ENCODE peak calls at places on chromosomes 1 and 21, in eight cellular contexts. One of them, this sample, is unnamed.

GRCh38 chr1:221824025-221824424 is 82.1 kb upstream of the DUSP10 start:
- DNase-seq in pancreas: no peak
- DNase-seq in neural progenitor cell: no peak
- DNase-seq in colonic mucosa: no peak
- DNase-seq in testis: no peak
- DNase-seq in GM13976: no peak
- DNase-seq in psoas muscle: no peak
- DNase-seq in choroid plexus epithelial cell: peak
- DNase-seq in this sample: no peak

GRCh38 chr1:22250724-22251123 is 107.8 kb upstream of the WNT4 start:
- DNase-seq in pancreas: no peak
- DNase-seq in neural progenitor cell: no peak
- DNase-seq in colonic mucosa: no peak
- DNase-seq in testis: no peak
- DNase-seq in GM13976: no peak
- DNase-seq in psoas muscle: no peak
- DNase-seq in choroid plexus epithelial cell: no peak
- DNase-seq in this sample: no peak

GRCh38 chr1:39671793-39672550 is at the start of gene NT5C1A:
- DNase-seq in pancreas: peak
- DNase-seq in neural progenitor cell: peak
- DNase-seq in colonic mucosa: no peak
- DNase-seq in testis: peak
- DNase-seq in GM13976: peak
- DNase-seq in psoas muscle: peak
- DNase-seq in choroid plexus epithelial cell: no peak
- DNase-seq in this sample: peak

GRCh38 chr1:50271968-50272578 is 151.2 kb downstream of the DMRTA2 start:
- DNase-seq in pancreas: peak
- DNase-seq in neural progenitor cell: peak
- DNase-seq in colonic mucosa: peak
- DNase-seq in testis: peak
- DNase-seq in GM13976: peak
- DNase-seq in psoas muscle: peak
- DNase-seq in choroid plexus epithelial cell: no peak
- DNase-seq in this sample: peak

GRCh38 chr1:184753608-184754478 is 815 bp downstream of the EDEM3 start:
- DNase-seq in pancreas: peak
- DNase-seq in neural progenitor cell: peak
- DNase-seq in colonic mucosa: peak
- DNase-seq in testis: peak
- DNase-seq in GM13976: peak
- DNase-seq in psoas muscle: peak
- DNase-seq in choroid plexus epithelial cell: peak
- DNase-seq in this sample: peak

GRCh38 chr1:12521096-12521495 is 96.9 kb downstream of the DHRS3 start:
- DNase-seq in pancreas: no peak
- DNase-seq in neural progenitor cell: no peak
- DNase-seq in colonic mucosa: no peak
- DNase-seq in testis: no peak
- DNase-seq in GM13976: no peak
- DNase-seq in psoas muscle: no peak
- DNase-seq in choroid plexus epithelial cell: no peak
- DNase-seq in this sample: no peak

GRCh38 chr1:97796716-97797115 is 124.1 kb downstream of the DPYD start:
- DNase-seq in pancreas: no peak
- DNase-seq in neural progenitor cell: no peak
- DNase-seq in colonic mucosa: no peak
- DNase-seq in testis: no peak
- DNase-seq in GM13976: no peak
- DNase-seq in psoas muscle: no peak
- DNase-seq in choroid plexus epithelial cell: peak
- DNase-seq in this sample: no peak

GRCh38 chr1:201266276-201266675 is 17.0 kb upstream of the PKP1 start:
- DNase-seq in pancreas: no peak
- DNase-seq in neural progenitor cell: no peak
- DNase-seq in colonic mucosa: no peak
- DNase-seq in testis: no peak
- DNase-seq in GM13976: no peak
- DNase-seq in psoas muscle: no peak
- DNase-seq in choroid plexus epithelial cell: no peak
- DNase-seq in this sample: no peak

GRCh38 chr1:185435696-185436379 is 118.8 kb upstream of the IVNS1ABP start:
- DNase-seq in pancreas: no peak
- DNase-seq in neural progenitor cell: no peak
- DNase-seq in colonic mucosa: no peak
- DNase-seq in testis: no peak
- DNase-seq in GM13976: no peak
- DNase-seq in psoas muscle: no peak
- DNase-seq in choroid plexus epithelial cell: no peak
- DNase-seq in this sample: no peak

GRCh38 chr1:210695041-210695440 is 366.3 kb downstream of the HHAT start:
- DNase-seq in pancreas: no peak
- DNase-seq in neural progenitor cell: no peak
- DNase-seq in colonic mucosa: no peak
- DNase-seq in testis: no peak
- DNase-seq in GM13976: no peak
- DNase-seq in psoas muscle: no peak
- DNase-seq in choroid plexus epithelial cell: no peak
- DNase-seq in this sample: no peak

GRCh38 chr21:19321688-19322087 is 918.1 kb upstream of the TMPRSS15 start:
- DNase-seq in pancreas: no peak
- DNase-seq in neural progenitor cell: no peak
- DNase-seq in colonic mucosa: no peak
- DNase-seq in testis: no peak
- DNase-seq in GM13976: no peak
- DNase-seq in psoas muscle: no peak
- DNase-seq in choroid plexus epithelial cell: peak
- DNase-seq in this sample: no peak

GRCh38 chr1:228016653-228017355 is 10.0 kb downstream of the WNT3A start:
- DNase-seq in pancreas: no peak
- DNase-seq in neural progenitor cell: no peak
- DNase-seq in colonic mucosa: no peak
- DNase-seq in testis: no peak
- DNase-seq in GM13976: peak
- DNase-seq in psoas muscle: no peak
- DNase-seq in choroid plexus epithelial cell: no peak
- DNase-seq in this sample: peak

GRCh38 chr21:33031562-33031961 is 5.8 kb downstream of the OLIG2 start:
- DNase-seq in pancreas: no peak
- DNase-seq in neural progenitor cell: no peak
- DNase-seq in colonic mucosa: no peak
- DNase-seq in testis: no peak
- DNase-seq in GM13976: no peak
- DNase-seq in psoas muscle: no peak
- DNase-seq in choroid plexus epithelial cell: no peak
- DNase-seq in this sample: no peak

GRCh38 chr1:12153181-12153785 is 13.5 kb upstream of the TNFRSF1B start:
- DNase-seq in pancreas: no peak
- DNase-seq in neural progenitor cell: no peak
- DNase-seq in colonic mucosa: peak
- DNase-seq in testis: peak
- DNase-seq in GM13976: peak
- DNase-seq in psoas muscle: peak
- DNase-seq in choroid plexus epithelial cell: peak
- DNase-seq in this sample: peak

GRCh38 chr1:40184193-40184592 is 23.0 kb downstream of the RLF start:
- DNase-seq in pancreas: no peak
- DNase-seq in neural progenitor cell: no peak
- DNase-seq in colonic mucosa: no peak
- DNase-seq in testis: no peak
- DNase-seq in GM13976: no peak
- DNase-seq in psoas muscle: no peak
- DNase-seq in choroid plexus epithelial cell: no peak
- DNase-seq in this sample: no peak

GRCh38 chr1:13799502-13800283 is 99.7 kb downstream of the PRDM2 start:
- DNase-seq in pancreas: no peak
- DNase-seq in neural progenitor cell: no peak
- DNase-seq in colonic mucosa: no peak
- DNase-seq in testis: no peak
- DNase-seq in GM13976: no peak
- DNase-seq in psoas muscle: no peak
- DNase-seq in choroid plexus epithelial cell: no peak
- DNase-seq in this sample: no peak

GRCh38 chr1:23010734-23011449 is 4.8 kb downstream of the TEX46 start:
- DNase-seq in pancreas: no peak
- DNase-seq in neural progenitor cell: no peak
- DNase-seq in colonic mucosa: no peak
- DNase-seq in testis: no peak
- DNase-seq in GM13976: no peak
- DNase-seq in psoas muscle: no peak
- DNase-seq in choroid plexus epithelial cell: peak
- DNase-seq in this sample: no peak

GRCh38 chr1:32743380-32744062 is 41.0 kb upstream of the SYNC start:
- DNase-seq in pancreas: no peak
- DNase-seq in neural progenitor cell: no peak
- DNase-seq in colonic mucosa: no peak
- DNase-seq in testis: no peak
- DNase-seq in GM13976: no peak
- DNase-seq in psoas muscle: no peak
- DNase-seq in choroid plexus epithelial cell: no peak
- DNase-seq in this sample: no peak

GRCh38 chr1:244761279-244761678 is 74.2 kb upstream of the COX20 start:
- DNase-seq in pancreas: no peak
- DNase-seq in neural progenitor cell: no peak
- DNase-seq in colonic mucosa: no peak
- DNase-seq in testis: no peak
- DNase-seq in GM13976: no peak
- DNase-seq in psoas muscle: no peak
- DNase-seq in choroid plexus epithelial cell: no peak
- DNase-seq in this sample: no peak

GRCh38 chr1:154276797-154277196 is 4.4 kb downstream of the HAX1 start:
- DNase-seq in pancreas: no peak
- DNase-seq in neural progenitor cell: peak
- DNase-seq in colonic mucosa: no peak
- DNase-seq in testis: no peak
- DNase-seq in GM13976: no peak
- DNase-seq in psoas muscle: no peak
- DNase-seq in choroid plexus epithelial cell: no peak
- DNase-seq in this sample: no peak

GRCh38 chr1:76835203-76835602 is 32.1 kb upstream of the ST6GALNAC5 start:
- DNase-seq in pancreas: no peak
- DNase-seq in neural progenitor cell: no peak
- DNase-seq in colonic mucosa: no peak
- DNase-seq in testis: no peak
- DNase-seq in GM13976: no peak
- DNase-seq in psoas muscle: no peak
- DNase-seq in choroid plexus epithelial cell: peak
- DNase-seq in this sample: no peak

GRCh38 chr1:115829947-115830346 is 11.0 kb downstream of the NHLH2 start:
- DNase-seq in pancreas: no peak
- DNase-seq in neural progenitor cell: no peak
- DNase-seq in colonic mucosa: no peak
- DNase-seq in testis: no peak
- DNase-seq in GM13976: no peak
- DNase-seq in psoas muscle: no peak
- DNase-seq in choroid plexus epithelial cell: no peak
- DNase-seq in this sample: no peak

GRCh38 chr1:248000169-248000568 is 13.3 kb upstream of the OR2L5 start:
- DNase-seq in pancreas: no peak
- DNase-seq in neural progenitor cell: no peak
- DNase-seq in colonic mucosa: no peak
- DNase-seq in testis: no peak
- DNase-seq in GM13976: no peak
- DNase-seq in psoas muscle: no peak
- DNase-seq in choroid plexus epithelial cell: no peak
- DNase-seq in this sample: no peak

GRCh38 chr1:1380860-1381259 is 5.9 kb upstream of the AURKAIP1 start:
- DNase-seq in pancreas: no peak
- DNase-seq in neural progenitor cell: no peak
- DNase-seq in colonic mucosa: no peak
- DNase-seq in testis: no peak
- DNase-seq in GM13976: no peak
- DNase-seq in psoas muscle: no peak
- DNase-seq in choroid plexus epithelial cell: no peak
- DNase-seq in this sample: no peak

GRCh38 chr1:184888505-184888904 is 85.8 kb downstream of the NIBAN1 start:
- DNase-seq in pancreas: no peak
- DNase-seq in neural progenitor cell: no peak
- DNase-seq in colonic mucosa: no peak
- DNase-seq in testis: no peak
- DNase-seq in GM13976: no peak
- DNase-seq in psoas muscle: no peak
- DNase-seq in choroid plexus epithelial cell: peak
- DNase-seq in this sample: no peak

GRCh38 chr1:42479621-42480020 is 16.5 kb downstream of the CCDC30 start:
- DNase-seq in pancreas: no peak
- DNase-seq in neural progenitor cell: peak
- DNase-seq in colonic mucosa: no peak
- DNase-seq in testis: no peak
- DNase-seq in GM13976: no peak
- DNase-seq in psoas muscle: no peak
- DNase-seq in choroid plexus epithelial cell: peak
- DNase-seq in this sample: no peak
- TF ChIP-seq CTCF in pancreas: no peak
- TF ChIP-seq CTCF in neural progenitor cell: peak
- TF ChIP-seq CTCF in colonic mucosa: no peak
- TF ChIP-seq CTCF in testis: no peak
- TF ChIP-seq CTCF in GM13976: no peak
- TF ChIP-seq CTCF in psoas muscle: no peak
- TF ChIP-seq CTCF in choroid plexus epithelial cell: peak
- TF ChIP-seq CTCF in this sample: no peak

GRCh38 chr1:6141601-6142000 is 38.5 kb downstream of the CHD5 start:
- DNase-seq in pancreas: no peak
- DNase-seq in neural progenitor cell: peak
- DNase-seq in colonic mucosa: no peak
- DNase-seq in testis: no peak
- DNase-seq in GM13976: peak
- DNase-seq in psoas muscle: no peak
- DNase-seq in choroid plexus epithelial cell: peak
- DNase-seq in this sample: peak
- TF ChIP-seq CTCF in pancreas: no peak
- TF ChIP-seq CTCF in neural progenitor cell: peak
- TF ChIP-seq CTCF in colonic mucosa: no peak
- TF ChIP-seq CTCF in testis: no peak
- TF ChIP-seq CTCF in GM13976: no peak
- TF ChIP-seq CTCF in psoas muscle: no peak
- TF ChIP-seq CTCF in choroid plexus epithelial cell: peak
- TF ChIP-seq CTCF in this sample: peak

DNA sequence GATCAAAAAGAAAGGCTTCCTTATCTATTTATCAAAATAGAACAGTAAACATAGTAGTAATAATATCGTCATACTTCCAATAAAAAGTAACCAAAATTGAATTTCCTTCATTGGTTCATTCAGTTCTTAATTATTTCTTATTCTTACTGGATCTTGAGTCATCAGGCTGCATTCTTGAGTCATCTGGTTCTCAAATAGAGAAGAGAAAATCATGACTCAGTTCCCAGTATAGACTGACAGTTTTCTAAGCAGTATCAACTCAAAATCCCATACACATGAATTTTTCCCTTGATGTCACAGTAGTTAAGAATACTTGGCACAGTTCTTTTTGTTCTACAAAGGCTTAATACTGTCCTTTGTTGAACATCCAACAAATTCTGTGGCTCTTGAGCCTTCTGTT is 626.9 kb upstream of the ADGRL4 start:
- DNase-seq in pancreas: no peak
- DNase-seq in neural progenitor cell: no peak
- DNase-seq in colonic mucosa: no peak
- DNase-seq in testis: no peak
- DNase-seq in GM13976: no peak
- DNase-seq in psoas muscle: no peak
- DNase-seq in choroid plexus epithelial cell: peak
- DNase-seq in this sample: no peak
- TF ChIP-seq CTCF in pancreas: no peak
- TF ChIP-seq CTCF in neural progenitor cell: no peak
- TF ChIP-seq CTCF in colonic mucosa: no peak
- TF ChIP-seq CTCF in testis: no peak
- TF ChIP-seq CTCF in GM13976: no peak
- TF ChIP-seq CTCF in psoas muscle: no peak
- TF ChIP-seq CTCF in choroid plexus epithelial cell: no peak
- TF ChIP-seq CTCF in this sample: no peak

GRCh38 chr1:46811053-46811452 is 12.2 kb downstream of the CYP4B1 start:
- DNase-seq in pancreas: no peak
- DNase-seq in neural progenitor cell: no peak
- DNase-seq in colonic mucosa: no peak
- DNase-seq in testis: no peak
- DNase-seq in GM13976: no peak
- DNase-seq in psoas muscle: no peak
- DNase-seq in choroid plexus epithelial cell: no peak
- DNase-seq in this sample: no peak
- TF ChIP-seq CTCF in pancreas: no peak
- TF ChIP-seq CTCF in neural progenitor cell: no peak
- TF ChIP-seq CTCF in colonic mucosa: no peak
- TF ChIP-seq CTCF in testis: no peak
- TF ChIP-seq CTCF in GM13976: no peak
- TF ChIP-seq CTCF in psoas muscle: no peak
- TF ChIP-seq CTCF in choroid plexus epithelial cell: no peak
- TF ChIP-seq CTCF in this sample: no peak

This sample was measured in GM10248.